ENCODE peak calls at places on chromosomes 2 and 18, in four cellular contexts. N is K562, O is GM12878, G is SK-N-SH. P is an unnamed sample.

GRCh38 chr2:149019768-149020167 is 18.7 kb upstream of the LYPD6B start:
- DNase-seq in O (peak), G (no peak), N (no peak), P (no peak)

GRCh38 chr2:191713837-191714236 is 35.9 kb downstream of the NABP1 start:
- DNase-seq in G (no peak), O (no peak), N (no peak), P (peak)

GRCh38 chr2:55045685-55046221 is 4.5 kb downstream of the RTN4 start:
- DNase-seq in G (no peak), N (no peak), O (no peak), P (peak)

GRCh38 chr2:204950695-204951094 is 405.4 kb downstream of the PARD3B start:
- DNase-seq in G (no peak), O (no peak), N (no peak), P (no peak)

GRCh38 chr2:43636616-43637015 is 444 bp upstream of the PLEKHH2 start:
- DNase-seq in G (no peak), N (no peak), O (no peak), P (no peak)

GRCh38 chr2:1605102-1605501 is 139.2 kb downstream of the PXDN start:
- DNase-seq in N (no peak), G (peak), O (no peak), P (no peak)

GRCh38 chr2:99879481-99879880 is 262.9 kb downstream of the AFF3 start:
- DNase-seq in G (no peak), O (no peak), N (no peak), P (no peak)

GRCh38 chr2:140658766-140659165 is 1472.0 kb downstream of the LRP1B start:
- DNase-seq in O (no peak), G (no peak), N (no peak), P (no peak)

GRCh38 chr2:42072349-42073118 is 24.7 kb downstream of the PKDCC start:
- DNase-seq in O (no peak), N (no peak), G (peak), P (peak)

GRCh38 chr2:98935111-98935770 is 784 bp downstream of the CRACDL start:
- DNase-seq in N (no peak), O (no peak), G (no peak), P (no peak)

GRCh38 chr2:174153757-174154680 is 94.3 kb downstream of the OLA1 start:
- DNase-seq in G (no peak), N (peak), O (no peak), P (no peak)

GRCh38 chr2:239814136-239814916 is 210.8 kb downstream of the NDUFA10 start:
- DNase-seq in G (no peak), O (no peak), N (peak), P (no peak)

GRCh38 chr2:239811806-239812560 is 213.2 kb downstream of the NDUFA10 start:
- DNase-seq in G (no peak), N (no peak), O (no peak), P (no peak)

GRCh38 chr2:239813261-239814135 is 211.6 kb downstream of the NDUFA10 start:
- DNase-seq in O (no peak), G (no peak), N (no peak), P (no peak)

GRCh38 chr2:239809391-239809790 is 215.8 kb downstream of the NDUFA10 start:
- DNase-seq in O (no peak), N (no peak), G (no peak), P (no peak)

DNA sequence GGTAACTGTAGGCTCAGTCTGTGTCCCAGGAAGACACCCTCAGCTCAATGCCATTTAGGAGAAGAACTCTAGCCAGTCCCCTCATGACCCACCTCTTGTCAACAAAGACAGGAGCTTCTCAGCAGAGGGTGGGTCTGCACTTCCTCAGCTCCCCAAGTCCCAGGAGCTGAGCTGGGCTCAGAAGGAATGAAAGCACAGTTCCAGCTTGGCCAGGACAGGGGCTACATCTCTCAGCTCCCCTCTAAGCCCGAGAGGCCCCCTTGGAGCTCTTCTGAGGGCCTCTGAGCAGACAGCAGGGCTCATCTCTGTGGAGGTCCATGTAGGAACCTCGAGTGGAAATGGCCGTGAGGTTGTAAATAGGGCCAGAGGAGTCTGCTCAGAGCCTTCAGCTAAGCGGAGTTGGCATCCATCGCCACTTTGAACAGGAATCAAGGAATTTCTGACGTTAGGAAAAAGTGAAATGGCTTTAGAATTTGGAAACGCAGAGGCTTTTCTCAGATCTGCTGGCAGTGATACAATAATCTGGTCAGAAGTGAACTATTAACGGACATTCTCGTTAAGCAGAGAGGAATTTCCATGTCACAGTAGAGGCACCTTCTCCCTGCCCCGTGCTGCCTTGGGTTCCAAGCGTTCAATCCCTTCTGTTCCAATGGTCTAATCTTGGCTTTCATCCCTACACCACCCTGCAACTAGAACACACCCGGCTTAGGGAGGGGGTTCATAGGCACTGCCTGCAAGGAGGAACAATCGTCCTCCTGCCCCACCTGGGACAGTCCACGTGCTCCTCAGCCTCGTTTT is 213.9 kb downstream of the NDUFA10 start:
- DNase-seq in G (no peak), O (no peak), N (no peak), P (no peak)
- TF ChIP-seq NFIC in G (no peak), O (no peak), N (no peak), P (no peak)

GRCh38 chr2:216694201-216694825 is 1.0 kb downstream of the IGFBP5 start:
- DNase-seq in N (no peak), G (peak), O (no peak), P (no peak)
- TF ChIP-seq NFIC in N (no peak), G (no peak), O (no peak), P (no peak)

GRCh38 chr18:34592961-34593382 is 117.1 kb upstream of the DTNA start:
- DNase-seq in G (no peak), N (no peak), O (no peak), P (no peak)
- TF ChIP-seq NFIC in G (no peak), N (no peak), O (no peak), P (no peak)

GRCh38 chr2:159904127-159904564 is 106.1 kb upstream of the CD302 start:
- DNase-seq in G (no peak), O (no peak), N (no peak), P (no peak)
- TF ChIP-seq NFIC in G (no peak), O (no peak), N (no peak), P (no peak)

DNA sequence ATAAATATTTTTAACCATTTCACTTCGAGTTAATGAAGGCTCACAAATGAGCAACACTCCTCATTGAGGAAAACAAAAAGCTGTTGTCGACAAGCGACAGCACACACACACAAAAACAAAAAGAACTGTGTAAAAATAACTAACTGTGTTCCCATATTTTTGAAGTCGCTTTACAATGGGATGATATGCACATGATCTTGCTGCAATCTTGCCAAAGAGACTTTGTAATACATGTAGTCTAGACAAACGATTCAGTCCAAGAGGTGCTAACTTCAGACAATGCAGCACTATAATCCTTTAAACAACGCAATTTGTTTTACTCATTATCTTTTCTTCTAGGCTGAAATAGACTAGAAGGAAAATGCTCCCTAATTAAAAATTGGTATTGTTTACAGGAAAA is 7.2 kb upstream of the USP34 start:
- DNase-seq in N (no peak), O (no peak), G (no peak), P (no peak)
- TF ChIP-seq NFIC in N (no peak), O (no peak), G (no peak), P (no peak)

GRCh38 chr2:133204461-133204860 is 363.8 kb downstream of the NCKAP5 start:
- DNase-seq in N (no peak), G (no peak), O (no peak), P (no peak)

GRCh38 chr2:133197156-133197555 is 371.1 kb downstream of the NCKAP5 start:
- DNase-seq in G (no peak), O (no peak), N (no peak), P (no peak)

GRCh38 chr2:133198678-133199077 is 369.6 kb downstream of the NCKAP5 start:
- DNase-seq in O (no peak), G (no peak), N (no peak), P (no peak)

GRCh38 chr2:133194777-133195335 is 373.4 kb downstream of the NCKAP5 start:
- DNase-seq in O (no peak), N (no peak), G (no peak), P (no peak)

GRCh38 chr2:133200684-133201421 is 367.4 kb downstream of the NCKAP5 start:
- DNase-seq in O (no peak), G (no peak), N (no peak), P (no peak)
- TF ChIP-seq NFIC in O (no peak), G (peak), N (no peak), P (no peak)

GRCh38 chr2:62369549-62370164 is 136.3 kb downstream of the TMEM17 start:
- DNase-seq in N (no peak), G (peak), O (no peak), P (no peak)

GRCh38 chr2:62374301-62374960 is 131.6 kb downstream of the TMEM17 start:
- DNase-seq in O (no peak), N (no peak), G (no peak), P (no peak)

GRCh38 chr2:62375051-62375450 is 130.9 kb downstream of the TMEM17 start:
- DNase-seq in O (no peak), N (no peak), G (no peak), P (no peak)

GRCh38 chr2:62372824-62373223 is 133.2 kb downstream of the TMEM17 start:
- DNase-seq in O (no peak), N (no peak), G (no peak), P (no peak)

GRCh38 chr2:62370304-62371250 is 135.4 kb downstream of the TMEM17 start:
- DNase-seq in O (no peak), N (no peak), G (no peak), P (no peak)
- TF ChIP-seq NFIC in O (no peak), N (no peak), G (no peak), P (no peak)

DNA sequence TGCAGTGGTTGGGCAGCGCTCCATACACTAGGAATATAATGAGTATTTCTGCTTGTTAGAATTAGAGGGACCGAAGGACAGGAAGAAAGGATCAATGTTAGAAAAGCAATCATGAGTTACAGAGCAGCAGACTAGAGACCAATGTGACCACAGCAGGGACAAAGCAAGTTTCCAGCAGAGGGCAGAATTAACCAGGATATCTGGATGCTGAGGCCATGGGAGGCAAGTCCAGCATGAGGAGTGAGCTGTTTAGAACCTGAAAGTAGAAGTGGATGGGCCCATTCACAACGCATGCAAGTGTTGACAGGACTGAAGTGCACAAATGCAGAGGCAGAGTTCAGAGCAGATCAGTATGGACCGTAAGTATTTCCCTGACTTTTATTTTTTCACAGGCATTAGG is 910.4 kb upstream of the GYPC start:
- DNase-seq in O (peak), G (peak), N (peak), P (peak)
- TF ChIP-seq NFIC in O (no peak), G (no peak), N (no peak), P (no peak)

DNA sequence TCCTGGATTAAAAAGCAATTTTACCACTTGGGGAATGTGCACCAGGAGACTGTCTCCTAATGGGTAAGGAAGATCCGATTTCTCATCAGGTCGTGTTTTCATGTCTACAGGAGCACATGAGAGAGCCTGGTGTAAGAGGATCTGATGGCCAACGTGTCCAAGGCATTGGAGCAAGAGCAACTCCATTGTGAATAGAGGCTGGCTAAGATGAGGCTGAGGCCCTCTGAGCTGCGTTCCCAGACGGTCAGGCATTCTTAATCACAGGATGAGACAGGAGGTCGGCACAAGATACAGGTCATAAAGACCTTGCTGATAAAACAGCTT is 25.8 kb downstream of the SLC66A2 start:
- DNase-seq in N (no peak), O (no peak), G (no peak), P (no peak)
- TF ChIP-seq NFIC in N (no peak), O (no peak), G (no peak), P (no peak)

DNA sequence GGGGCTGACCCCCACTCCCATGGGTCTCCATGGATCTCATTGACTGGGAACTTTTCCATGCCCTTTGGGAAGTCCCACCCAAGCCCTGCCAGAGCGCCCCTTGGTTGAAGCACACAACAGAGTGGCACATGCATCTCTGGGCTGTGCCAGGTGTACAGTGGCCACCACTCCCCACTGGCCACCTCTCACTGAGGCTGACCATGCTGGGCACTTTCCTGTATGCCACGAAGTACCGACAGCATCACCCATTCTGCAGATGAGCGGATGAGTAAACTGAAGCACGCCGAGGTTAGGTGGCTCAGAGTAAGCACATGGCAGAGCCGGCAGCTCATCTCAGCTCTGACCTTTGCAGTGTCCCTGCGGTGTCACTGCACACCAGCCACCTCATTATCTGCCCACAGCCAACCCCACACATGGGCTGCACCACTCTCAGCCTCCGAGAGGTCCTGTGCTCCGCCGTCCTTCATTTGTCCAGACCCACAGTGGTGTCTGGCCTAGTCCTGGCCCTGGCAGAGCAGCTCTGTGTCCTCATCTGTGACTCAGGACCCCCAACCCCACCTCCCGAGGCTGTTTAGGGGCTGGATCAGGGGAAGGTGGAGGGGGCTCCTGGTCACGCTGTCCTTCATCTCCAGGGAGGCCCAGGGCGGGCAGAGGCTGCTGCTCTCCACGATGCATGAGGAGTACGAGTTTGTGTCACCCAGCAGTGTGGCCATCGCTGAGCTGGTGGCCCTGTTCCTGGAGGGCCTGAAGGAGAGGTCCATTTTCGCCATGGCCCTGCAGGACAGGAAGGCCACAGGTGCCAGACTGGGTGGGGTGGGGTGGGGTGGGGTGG is 18.0 kb upstream of the GPR17 start:
- DNase-seq in N (no peak), O (no peak), G (no peak), P (no peak)
- TF ChIP-seq NFIC in N (no peak), O (no peak), G (no peak), P (no peak)

P was measured in HepG2.